ENCODE peak calls at places on chromosome 10, in five cellular contexts. F is GM12864, W is heart left ventricle, U is tibial artery, Q is IMR-90. R is an unnamed sample.

GRCh38 chr10:34759161-34759836 is 55.8 kb downstream of the PARD3 start:
- DNase-seq in F (no peak), W (no peak), U (no peak), Q (no peak), R (no peak)

GRCh38 chr10:101529207-101529606 is 58.9 kb downstream of the POLL start:
- DNase-seq in F (no peak), W (no peak), U (no peak), Q (no peak), R (no peak)

GRCh38 chr10:78634835-78635234 is 433.9 kb upstream of the ZMIZ1 start:
- DNase-seq in F (no peak), W (no peak), U (peak; percentile 49), Q (peak; percentile 34), R (no peak)

GRCh38 chr10:50653142-50653541 is 29.4 kb upstream of the SGMS1 start:
- DNase-seq in F (no peak), W (no peak), U (no peak), Q (peak; percentile 47), R (peak; percentile 44)

GRCh38 chr10:16748749-16749148 is 68.5 kb downstream of the RSU1 start:
- DNase-seq in F (no peak), W (no peak), U (no peak), Q (no peak), R (no peak)

GRCh38 chr10:116671274-116671926 is 50.6 kb downstream of the PNLIPRP2 start:
- DNase-seq in F (no peak), W (no peak), U (no peak), Q (peak; percentile 68), R (no peak)

GRCh38 chr10:75345738-75346137 is 55.8 kb downstream of the ZNF503 start:
- DNase-seq in F (no peak), W (no peak), U (no peak), Q (no peak), R (no peak)

GRCh38 chr10:100742067-100742771 is 3.2 kb upstream of the PAX2 start:
- DNase-seq in F (no peak), W (no peak), U (no peak), Q (no peak), R (no peak)

GRCh38 chr10:126060232-126060935 is 164.0 kb downstream of the FANK1 start:
- DNase-seq in F (no peak), W (no peak), U (peak; percentile 38), Q (peak; percentile 79), R (no peak)

GRCh38 chr10:93992400-93993030 is 1.2 kb upstream of the PLCE1 start:
- DNase-seq in F (no peak), W (no peak), U (no peak), Q (peak; percentile 16), R (no peak)

GRCh38 chr10:91313761-91314520 is 93.5 kb downstream of the PCGF5 start:
- DNase-seq in F (no peak), W (no peak), U (no peak), Q (peak; percentile 96), R (no peak)

GRCh38 chr10:116548301-116548700 is 2.6 kb downstream of the PNLIP start:
- DNase-seq in F (no peak), W (no peak), U (no peak), Q (no peak), R (no peak)

GRCh38 chr10:70956029-70956759 is 67.8 kb upstream of the PCBD1 start:
- DNase-seq in F (no peak), W (no peak), U (no peak), Q (no peak), R (peak; percentile 10)

GRCh38 chr10:78196964-78197363 is 163.3 kb downstream of the RPS24 start:
- DNase-seq in F (no peak), W (no peak), U (no peak), Q (peak; percentile 96), R (peak; percentile 10)

DNA sequence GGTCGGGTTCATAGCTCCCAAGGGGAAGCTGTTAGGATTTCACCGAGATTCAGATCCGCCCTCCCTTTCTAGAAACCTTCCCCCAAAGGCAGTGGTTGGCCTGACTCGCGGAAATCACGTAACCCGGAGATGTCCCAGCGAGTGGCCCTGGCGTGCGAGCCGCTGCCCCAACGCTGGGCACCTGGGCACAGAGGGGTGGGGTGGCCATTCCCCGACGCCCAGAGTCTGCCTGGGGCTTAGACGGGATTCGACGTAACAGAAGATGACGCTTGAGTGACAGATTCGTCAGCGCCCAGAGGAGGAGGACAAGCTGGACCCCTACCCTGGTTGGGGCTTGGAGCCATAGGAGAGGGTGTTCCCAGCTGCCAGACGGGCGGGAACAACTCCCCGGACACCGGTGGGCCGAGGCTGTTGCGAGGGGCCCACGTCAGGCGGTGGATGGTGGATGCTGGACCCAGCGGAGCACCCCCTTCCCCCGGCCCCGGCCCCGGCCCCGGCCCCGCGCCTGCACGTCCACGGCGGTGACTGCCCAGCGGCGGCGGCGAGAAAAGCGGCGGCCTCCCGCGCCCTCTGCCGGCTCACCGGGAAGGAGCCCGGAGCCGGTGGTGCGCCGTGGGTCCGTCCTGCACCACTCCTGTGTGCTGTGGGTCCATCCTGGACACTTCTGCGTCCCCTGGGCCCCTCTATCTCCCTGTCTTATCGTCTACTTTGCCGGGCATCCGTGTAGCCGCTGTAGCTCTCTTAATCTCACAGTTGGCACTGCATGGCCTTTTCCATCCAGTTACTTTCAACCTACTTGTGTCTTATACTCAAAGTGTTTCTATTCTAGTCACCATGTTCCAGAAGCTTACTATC is 35.4 kb upstream of the KNDC1 start:
- DNase-seq in F (no peak), W (peak; percentile 62), U (no peak), Q (no peak), R (no peak)
- TF ChIP-seq CTCF in F (peak; percentile 14), W (peak; percentile 62), U (peak; percentile 20), Q (peak; percentile 45), R (no peak)

GRCh38 chr10:114868801-114869200 is 47.2 kb downstream of the FHIP2A start:
- DNase-seq in F (no peak), W (no peak), U (no peak), Q (peak; percentile 30), R (no peak)
- H3K4me3 ChIP-seq in F (no peak overlapping the region), W (no peak overlapping the region), U (no peak overlapping the region), Q (no peak overlapping the region), R (no peak overlapping the region)

GRCh38 chr10:122650331-122650730 is 49.3 kb downstream of the C10orf120 start:
- DNase-seq in F (no peak), W (no peak), U (no peak), Q (no peak), R (no peak)

GRCh38 chr10:122647383-122647968 is 52.2 kb downstream of the C10orf120 start:
- DNase-seq in F (no peak), W (no peak), U (no peak), Q (no peak), R (no peak)

GRCh38 chr10:122649903-122650302 is 49.7 kb downstream of the C10orf120 start:
- DNase-seq in F (no peak), W (no peak), U (no peak), Q (no peak), R (no peak)

GRCh38 chr10:122646511-122647382 is 52.9 kb downstream of the C10orf120 start:
- DNase-seq in F (no peak), W (no peak), U (no peak), Q (no peak), R (no peak)

GRCh38 chr10:122648599-122649428 is 50.8 kb downstream of the C10orf120 start:
- DNase-seq in F (no peak), W (no peak), U (no peak), Q (peak; percentile 31), R (peak; percentile 50)
- TF ChIP-seq CTCF in F (peak; percentile 82), W (peak; percentile 78), U (peak; percentile 69), Q (peak; percentile 69), R (peak; percentile 77)

DNA sequence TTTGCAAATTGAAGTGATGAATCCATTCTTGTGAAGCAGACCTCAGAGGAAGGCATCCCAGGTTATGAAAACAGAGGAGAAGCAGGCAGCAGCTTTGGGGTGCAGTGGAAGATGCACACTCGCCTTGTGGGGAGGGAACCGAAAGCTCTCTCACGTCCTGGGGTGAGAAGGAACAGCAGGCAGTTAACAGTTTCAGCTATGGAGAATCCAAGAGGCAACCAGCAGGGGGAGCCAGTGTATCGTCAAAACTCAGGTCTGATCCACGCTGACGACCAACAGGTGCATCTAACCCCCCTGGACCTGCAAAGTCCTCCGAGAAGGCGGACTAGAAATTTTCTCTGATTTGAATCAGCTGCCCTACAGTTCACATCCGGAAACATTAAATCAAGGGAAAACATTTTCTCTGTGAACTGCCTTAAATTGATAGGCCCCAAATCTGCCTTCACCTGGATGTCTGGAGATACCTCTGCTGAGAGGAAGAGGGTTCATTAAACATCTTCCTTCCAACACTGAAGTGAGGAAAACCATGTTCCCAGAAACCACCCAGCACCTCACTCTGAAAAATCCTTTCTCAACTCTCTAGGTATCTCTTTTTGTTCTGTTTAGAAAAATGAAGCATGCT is 139.0 kb upstream of the PFKP start:
- DNase-seq in F (peak; percentile 31), W (no peak), U (peak; percentile 48), Q (peak; percentile 64), R (peak; percentile 73)
- H3K4me3 ChIP-seq in F (no peak overlapping the region), W (no peak overlapping the region), U (no peak overlapping the region), Q (no peak overlapping the region), R (no peak overlapping the region)

GRCh38 chr10:86349940-86350630 is 16.5 kb downstream of the GRID1 start:
- DNase-seq in F (no peak), W (peak; percentile 23), U (no peak), Q (no peak), R (no peak)

GRCh38 chr10:86350897-86351296 is 15.7 kb downstream of the GRID1 start:
- DNase-seq in F (no peak), W (peak; percentile 38), U (no peak), Q (no peak), R (no peak)

GRCh38 chr10:86348321-86349210 is 18.0 kb downstream of the GRID1 start:
- DNase-seq in F (no peak), W (peak; percentile 62), U (no peak), Q (no peak), R (no peak)

GRCh38 chr10:86347856-86348255 is 18.7 kb downstream of the GRID1 start:
- DNase-seq in F (no peak), W (peak; percentile 25), U (no peak), Q (no peak), R (no peak)

DNA sequence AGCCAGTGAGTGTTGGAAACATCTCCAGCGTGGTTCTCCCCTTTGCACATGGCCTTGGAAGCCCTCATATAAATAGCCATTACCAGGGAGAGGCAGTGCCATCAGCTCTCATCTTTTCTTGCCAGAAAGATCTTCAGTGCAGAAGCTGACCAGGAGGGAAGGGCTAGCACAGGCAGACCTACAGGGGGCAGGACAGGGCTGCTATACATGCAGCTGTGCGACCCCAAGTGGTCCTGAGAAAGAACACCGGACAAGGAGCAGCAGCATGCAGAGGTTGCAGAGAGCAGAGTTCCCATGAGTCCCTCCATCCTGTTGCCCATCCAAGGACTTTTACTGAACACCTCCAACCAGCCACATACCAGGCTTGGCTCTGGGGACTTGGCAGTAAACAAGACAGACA is 17.1 kb downstream of the GRID1 start:
- DNase-seq in F (no peak), W (peak; percentile 20), U (no peak), Q (no peak), R (peak; percentile 40)
- TF ChIP-seq CTCF in F (peak; percentile 58), W (no peak), U (no peak), Q (peak; percentile 35), R (peak; percentile 43)

GRCh38 chr10:47299611-47299988 is 397 bp upstream of the GDF10 start:
- DNase-seq in F (no peak), W (no peak), U (no peak), Q (no peak), R (no peak)
- H3K4me3 ChIP-seq in F (no peak overlapping the region), W (peak overlapping the region; percentile 40), U (peak overlapping the region; percentile 52), Q (no peak overlapping the region), R (no peak overlapping the region)

R was measured in GM12865.